ENCODE peak calls at places on chromosome 12, in ten cellular contexts. One of them, this sample, is unnamed.

GRCh38 chr12:43103866-43104265 is 448.1 kb downstream of the ADAMTS20 start:
- DNase-seq in right lobe of liver: no peak
- DNase-seq in sigmoid colon: no peak
- DNase-seq in spleen: no peak
- DNase-seq in transverse colon: no peak
- DNase-seq in gastrocnemius medialis: no peak
- DNase-seq in heart left ventricle: no peak
- DNase-seq in H54: no peak
- DNase-seq in ovary: no peak
- DNase-seq in Peyer's patch: no peak
- DNase-seq in this sample: no peak

GRCh38 chr12:130775953-130776856 is 60.1 kb upstream of the RIMBP2 start:
- DNase-seq in gastrocnemius medialis: no peak
- DNase-seq in transverse colon: peak
- DNase-seq in Peyer's patch: peak
- DNase-seq in heart left ventricle: peak
- DNase-seq in ovary: no peak
- DNase-seq in H54: peak
- DNase-seq in right lobe of liver: no peak
- DNase-seq in sigmoid colon: no peak
- DNase-seq in spleen: no peak
- DNase-seq in this sample: peak

GRCh38 chr12:113465808-113466769 is 5.6 kb downstream of the LHX5 start:
- DNase-seq in transverse colon: no peak
- DNase-seq in ovary: no peak
- DNase-seq in spleen: no peak
- DNase-seq in right lobe of liver: no peak
- DNase-seq in Peyer's patch: no peak
- DNase-seq in H54: no peak
- DNase-seq in heart left ventricle: no peak
- DNase-seq in sigmoid colon: no peak
- DNase-seq in gastrocnemius medialis: no peak
- DNase-seq in this sample: no peak

GRCh38 chr12:89949457-89950195 is 241.0 kb upstream of the ATP2B1 start:
- DNase-seq in ovary: no peak
- DNase-seq in gastrocnemius medialis: no peak
- DNase-seq in sigmoid colon: no peak
- DNase-seq in H54: peak
- DNase-seq in transverse colon: peak
- DNase-seq in heart left ventricle: no peak
- DNase-seq in Peyer's patch: peak
- DNase-seq in spleen: no peak
- DNase-seq in right lobe of liver: no peak
- DNase-seq in this sample: no peak

GRCh38 chr12:89353823-89354629 is 1.7 kb upstream of the DUSP6 start:
- DNase-seq in H54: peak
- DNase-seq in heart left ventricle: peak
- DNase-seq in ovary: peak
- DNase-seq in transverse colon: peak
- DNase-seq in Peyer's patch: peak
- DNase-seq in spleen: peak
- DNase-seq in sigmoid colon: peak
- DNase-seq in right lobe of liver: peak
- DNase-seq in gastrocnemius medialis: no peak
- DNase-seq in this sample: peak

GRCh38 chr12:71661977-71662522 is 1.6 kb downstream of the ZFC3H1 start:
- DNase-seq in transverse colon: no peak
- DNase-seq in gastrocnemius medialis: no peak
- DNase-seq in sigmoid colon: no peak
- DNase-seq in right lobe of liver: no peak
- DNase-seq in spleen: no peak
- DNase-seq in ovary: no peak
- DNase-seq in Peyer's patch: no peak
- DNase-seq in heart left ventricle: no peak
- DNase-seq in H54: no peak
- DNase-seq in this sample: no peak

GRCh38 chr12:28882444-28882843 is 266.6 kb upstream of the FAR2 start:
- DNase-seq in heart left ventricle: no peak
- DNase-seq in ovary: no peak
- DNase-seq in H54: no peak
- DNase-seq in sigmoid colon: no peak
- DNase-seq in spleen: no peak
- DNase-seq in Peyer's patch: no peak
- DNase-seq in transverse colon: no peak
- DNase-seq in right lobe of liver: no peak
- DNase-seq in gastrocnemius medialis: no peak
- DNase-seq in this sample: no peak

GRCh38 chr12:94813314-94813713 is 163.0 kb upstream of the TMCC3 start:
- DNase-seq in ovary: no peak
- DNase-seq in heart left ventricle: no peak
- DNase-seq in sigmoid colon: no peak
- DNase-seq in gastrocnemius medialis: no peak
- DNase-seq in spleen: no peak
- DNase-seq in Peyer's patch: no peak
- DNase-seq in H54: no peak
- DNase-seq in right lobe of liver: no peak
- DNase-seq in transverse colon: no peak
- DNase-seq in this sample: no peak

GRCh38 chr12:79441534-79441933 is 249.2 kb downstream of the PAWR start:
- DNase-seq in right lobe of liver: no peak
- DNase-seq in heart left ventricle: no peak
- DNase-seq in sigmoid colon: no peak
- DNase-seq in spleen: no peak
- DNase-seq in gastrocnemius medialis: no peak
- DNase-seq in Peyer's patch: no peak
- DNase-seq in ovary: no peak
- DNase-seq in transverse colon: no peak
- DNase-seq in H54: no peak
- DNase-seq in this sample: no peak

GRCh38 chr12:49288412-49288853 is 6.5 kb upstream of the PRPH start:
- DNase-seq in transverse colon: peak
- DNase-seq in H54: no peak
- DNase-seq in right lobe of liver: no peak
- DNase-seq in gastrocnemius medialis: no peak
- DNase-seq in spleen: peak
- DNase-seq in sigmoid colon: peak
- DNase-seq in heart left ventricle: no peak
- DNase-seq in Peyer's patch: peak
- DNase-seq in ovary: peak
- DNase-seq in this sample: no peak

GRCh38 chr12:71415336-71416231 is 24.0 kb upstream of the LGR5 start:
- DNase-seq in transverse colon: peak
- DNase-seq in spleen: no peak
- DNase-seq in heart left ventricle: no peak
- DNase-seq in right lobe of liver: no peak
- DNase-seq in ovary: no peak
- DNase-seq in gastrocnemius medialis: no peak
- DNase-seq in Peyer's patch: no peak
- DNase-seq in H54: no peak
- DNase-seq in sigmoid colon: no peak
- DNase-seq in this sample: peak

GRCh38 chr12:38132139-38132538 is 184.4 kb upstream of the ALG10B start:
- DNase-seq in spleen: no peak
- DNase-seq in transverse colon: peak
- DNase-seq in right lobe of liver: no peak
- DNase-seq in Peyer's patch: no peak
- DNase-seq in heart left ventricle: no peak
- DNase-seq in gastrocnemius medialis: no peak
- DNase-seq in ovary: no peak
- DNase-seq in H54: no peak
- DNase-seq in sigmoid colon: no peak
- DNase-seq in this sample: no peak

GRCh38 chr12:132852496-132852895 is 23.8 kb upstream of the GOLGA3 start:
- DNase-seq in H54: no peak
- DNase-seq in gastrocnemius medialis: no peak
- DNase-seq in spleen: no peak
- DNase-seq in ovary: no peak
- DNase-seq in right lobe of liver: no peak
- DNase-seq in sigmoid colon: no peak
- DNase-seq in Peyer's patch: no peak
- DNase-seq in heart left ventricle: no peak
- DNase-seq in transverse colon: no peak
- DNase-seq in this sample: no peak
- TF ChIP-seq POLR2A in H54: no peak
- TF ChIP-seq POLR2A in gastrocnemius medialis: no peak
- TF ChIP-seq POLR2A in spleen: no peak
- TF ChIP-seq POLR2A in ovary: no peak
- TF ChIP-seq POLR2A in right lobe of liver: no peak
- TF ChIP-seq POLR2A in sigmoid colon: no peak
- TF ChIP-seq POLR2A in Peyer's patch: no peak
- TF ChIP-seq POLR2A in heart left ventricle: no peak
- TF ChIP-seq POLR2A in transverse colon: no peak
- TF ChIP-seq POLR2A in this sample: no peak

GRCh38 chr12:124910561-124911478 is 3.6 kb downstream of the UBC start:
- DNase-seq in Peyer's patch: no peak
- DNase-seq in sigmoid colon: no peak
- DNase-seq in right lobe of liver: no peak
- DNase-seq in gastrocnemius medialis: no peak
- DNase-seq in H54: no peak
- DNase-seq in heart left ventricle: no peak
- DNase-seq in spleen: no peak
- DNase-seq in transverse colon: no peak
- DNase-seq in ovary: no peak
- DNase-seq in this sample: peak
- TF ChIP-seq POLR2A in Peyer's patch: peak
- TF ChIP-seq POLR2A in sigmoid colon: peak
- TF ChIP-seq POLR2A in right lobe of liver: peak
- TF ChIP-seq POLR2A in gastrocnemius medialis: peak
- TF ChIP-seq POLR2A in H54: no peak
- TF ChIP-seq POLR2A in heart left ventricle: no peak
- TF ChIP-seq POLR2A in spleen: no peak
- TF ChIP-seq POLR2A in transverse colon: peak
- TF ChIP-seq POLR2A in ovary: no peak
- TF ChIP-seq POLR2A in this sample: peak

GRCh38 chr12:52350786-52351185 is 16.5 kb downstream of the KRT85 start:
- DNase-seq in transverse colon: no peak
- DNase-seq in ovary: no peak
- DNase-seq in spleen: no peak
- DNase-seq in sigmoid colon: no peak
- DNase-seq in right lobe of liver: no peak
- DNase-seq in Peyer's patch: no peak
- DNase-seq in gastrocnemius medialis: no peak
- DNase-seq in heart left ventricle: no peak
- DNase-seq in H54: no peak
- DNase-seq in this sample: no peak
- TF ChIP-seq POLR2A in transverse colon: no peak
- TF ChIP-seq POLR2A in ovary: no peak
- TF ChIP-seq POLR2A in spleen: no peak
- TF ChIP-seq POLR2A in sigmoid colon: no peak
- TF ChIP-seq POLR2A in right lobe of liver: no peak
- TF ChIP-seq POLR2A in Peyer's patch: no peak
- TF ChIP-seq POLR2A in gastrocnemius medialis: no peak
- TF ChIP-seq POLR2A in heart left ventricle: no peak
- TF ChIP-seq POLR2A in H54: no peak
- TF ChIP-seq POLR2A in this sample: no peak

DNA sequence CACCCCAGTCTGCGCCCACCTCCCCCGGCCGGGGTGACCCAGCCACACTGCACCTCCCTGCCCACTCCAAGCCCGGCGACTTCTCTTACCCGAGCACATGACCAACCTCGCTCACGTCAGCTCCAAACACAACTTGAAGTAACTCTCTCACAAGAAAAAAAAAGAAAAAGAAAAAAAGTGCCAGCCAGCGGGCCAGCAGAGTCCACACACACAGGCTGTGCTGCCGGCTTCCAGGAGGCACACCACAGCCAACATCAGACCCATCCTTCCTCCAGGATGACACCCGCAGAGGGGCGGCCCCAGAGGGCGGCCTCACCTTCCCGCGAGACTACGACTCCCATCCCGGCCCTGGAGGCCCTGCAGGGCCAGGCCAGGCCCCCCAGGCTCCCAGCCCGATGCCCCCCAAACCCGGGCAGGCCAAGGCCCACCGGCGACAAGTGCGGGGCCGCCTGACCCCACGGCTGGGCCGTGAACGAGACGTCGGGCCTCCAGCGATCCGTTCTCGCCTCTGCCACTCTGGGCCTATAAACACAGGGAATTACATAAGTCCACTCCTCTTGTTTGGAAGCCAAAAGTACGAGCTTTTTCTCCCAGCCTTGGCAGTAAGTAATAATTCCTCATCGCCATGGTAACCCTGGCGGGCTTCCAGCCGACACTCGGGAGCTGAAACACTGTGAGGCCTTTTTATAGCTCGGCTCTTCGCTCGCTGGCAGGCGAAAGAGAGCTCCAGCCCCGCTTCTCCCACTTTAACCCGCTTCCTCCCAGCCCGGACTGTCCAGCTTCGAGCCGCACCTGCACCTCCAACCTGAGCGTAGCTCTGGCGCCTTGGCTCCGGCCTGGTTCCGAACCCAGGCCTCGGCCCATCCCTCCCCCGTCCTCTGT is 49.1 kb downstream of the NCOR2 start:
- DNase-seq in gastrocnemius medialis: peak
- DNase-seq in heart left ventricle: peak
- DNase-seq in transverse colon: peak
- DNase-seq in sigmoid colon: peak
- DNase-seq in ovary: peak
- DNase-seq in spleen: no peak
- DNase-seq in right lobe of liver: peak
- DNase-seq in H54: peak
- DNase-seq in Peyer's patch: peak
- DNase-seq in this sample: peak
- TF ChIP-seq POLR2A in gastrocnemius medialis: peak
- TF ChIP-seq POLR2A in heart left ventricle: peak
- TF ChIP-seq POLR2A in transverse colon: peak
- TF ChIP-seq POLR2A in sigmoid colon: peak
- TF ChIP-seq POLR2A in ovary: peak
- TF ChIP-seq POLR2A in spleen: no peak
- TF ChIP-seq POLR2A in right lobe of liver: no peak
- TF ChIP-seq POLR2A in H54: peak
- TF ChIP-seq POLR2A in Peyer's patch: peak
- TF ChIP-seq POLR2A in this sample: peak

DNA sequence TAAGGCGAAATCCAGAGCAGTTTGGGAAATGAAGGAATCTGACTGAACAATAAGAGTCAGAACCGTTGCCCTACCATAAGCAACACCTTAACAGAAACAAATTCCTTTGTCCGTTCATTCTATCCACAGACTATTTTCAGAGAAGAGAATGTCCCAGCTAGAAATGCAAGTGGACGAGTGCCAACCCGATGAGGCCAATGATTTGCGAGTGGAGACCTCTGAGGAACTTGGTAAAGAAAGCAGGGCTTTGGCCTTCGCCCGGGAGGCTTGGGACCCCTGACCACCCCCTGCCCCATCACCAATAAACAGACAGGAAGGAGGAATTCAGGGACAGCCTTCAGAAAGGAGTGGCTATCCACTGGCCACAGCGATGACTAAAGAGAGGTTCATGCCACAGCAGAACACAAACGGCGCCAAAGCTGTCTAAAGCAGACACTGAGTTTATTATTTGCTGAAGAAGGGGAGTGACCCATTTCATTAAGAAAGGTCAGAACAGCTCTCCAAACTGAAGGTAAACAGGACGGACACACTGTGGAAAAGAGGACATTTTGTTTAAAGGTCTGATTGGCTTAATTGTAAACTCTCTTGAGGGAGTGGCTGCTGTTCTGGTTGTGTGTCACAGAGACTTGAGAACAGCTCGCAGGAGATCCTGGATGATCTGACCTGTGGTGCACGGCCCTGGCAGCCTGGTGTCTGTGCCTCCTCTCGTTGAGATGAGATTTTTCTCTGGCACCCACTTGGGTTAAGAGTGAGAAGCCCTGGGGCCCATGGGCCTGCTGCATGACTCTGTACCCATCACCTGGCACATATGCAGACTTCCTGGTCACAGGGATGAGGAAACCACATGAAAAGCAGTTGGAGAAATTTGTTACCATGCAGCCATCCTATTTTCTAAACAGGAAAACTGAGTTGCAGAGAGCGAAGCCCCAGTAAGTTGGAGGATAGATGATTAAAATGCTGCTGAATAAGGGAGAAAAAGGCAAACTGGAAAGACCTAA is 142.0 kb upstream of the PZP start:
- DNase-seq in heart left ventricle: no peak
- DNase-seq in Peyer's patch: no peak
- DNase-seq in ovary: no peak
- DNase-seq in H54: peak
- DNase-seq in transverse colon: no peak
- DNase-seq in sigmoid colon: no peak
- DNase-seq in right lobe of liver: no peak
- DNase-seq in gastrocnemius medialis: no peak
- DNase-seq in spleen: no peak
- DNase-seq in this sample: no peak
- TF ChIP-seq POLR2A in heart left ventricle: no peak
- TF ChIP-seq POLR2A in Peyer's patch: no peak
- TF ChIP-seq POLR2A in ovary: no peak
- TF ChIP-seq POLR2A in H54: no peak
- TF ChIP-seq POLR2A in transverse colon: no peak
- TF ChIP-seq POLR2A in sigmoid colon: no peak
- TF ChIP-seq POLR2A in right lobe of liver: no peak
- TF ChIP-seq POLR2A in gastrocnemius medialis: no peak
- TF ChIP-seq POLR2A in spleen: no peak
- TF ChIP-seq POLR2A in this sample: no peak

This sample was measured in adrenal gland.